ENCODE peak calls at places on chromosome 14, in seven cellular contexts. One of them, this sample, is unnamed.

GRCh38 chr14:68451676-68452387 is 341.0 kb downstream of the ZFP36L1 start:
- DNase-seq in mesendoderm: no peak
- DNase-seq in hepatocyte: no peak
- DNase-seq in neural progenitor cell: no peak
- DNase-seq in SK-N-SH: no peak
- DNase-seq in gastrocnemius medialis: peak; percentile 34
- DNase-seq in lung: no peak
- DNase-seq in this sample: no peak

GRCh38 chr14:54002653-54003052 is 46.0 kb upstream of the BMP4 start:
- DNase-seq in mesendoderm: no peak
- DNase-seq in hepatocyte: peak; percentile 14
- DNase-seq in neural progenitor cell: no peak
- DNase-seq in SK-N-SH: no peak
- DNase-seq in gastrocnemius medialis: no peak
- DNase-seq in lung: no peak
- DNase-seq in this sample: no peak

GRCh38 chr14:21924479-21924878 is 250.9 kb upstream of the OR4E1 start:
- DNase-seq in mesendoderm: peak; percentile 50
- DNase-seq in hepatocyte: no peak
- DNase-seq in neural progenitor cell: peak; percentile 10
- DNase-seq in SK-N-SH: no peak
- DNase-seq in gastrocnemius medialis: no peak
- DNase-seq in lung: no peak
- DNase-seq in this sample: no peak

GRCh38 chr14:20494935-20495766 is 10.2 kb upstream of the RNASE10 start:
- DNase-seq in mesendoderm: peak; percentile 82
- DNase-seq in hepatocyte: no peak
- DNase-seq in neural progenitor cell: no peak
- DNase-seq in SK-N-SH: no peak
- DNase-seq in gastrocnemius medialis: no peak
- DNase-seq in lung: no peak
- DNase-seq in this sample: no peak

GRCh38 chr14:72613975-72614319 is 280.0 kb downstream of the DPF3 start:
- DNase-seq in mesendoderm: no peak
- DNase-seq in hepatocyte: no peak
- DNase-seq in neural progenitor cell: no peak
- DNase-seq in SK-N-SH: no peak
- DNase-seq in gastrocnemius medialis: no peak
- DNase-seq in lung: no peak
- DNase-seq in this sample: peak; percentile 20

GRCh38 chr14:60649815-60650381 is 621 bp upstream of the SIX1 start:
- DNase-seq in mesendoderm: peak; percentile 57
- DNase-seq in hepatocyte: peak; percentile 15
- DNase-seq in neural progenitor cell: peak; percentile 52
- DNase-seq in SK-N-SH: no peak
- DNase-seq in gastrocnemius medialis: peak; percentile 51
- DNase-seq in lung: no peak
- DNase-seq in this sample: no peak

GRCh38 chr14:28121512-28122297 is 644.9 kb upstream of the FOXG1 start:
- DNase-seq in mesendoderm: peak; percentile 75
- DNase-seq in hepatocyte: no peak
- DNase-seq in neural progenitor cell: peak; percentile 50
- DNase-seq in SK-N-SH: no peak
- DNase-seq in gastrocnemius medialis: no peak
- DNase-seq in lung: no peak
- DNase-seq in this sample: no peak

GRCh38 chr14:31858868-31859267 is 218.2 kb upstream of the ARHGAP5 start:
- DNase-seq in mesendoderm: no peak
- DNase-seq in hepatocyte: no peak
- DNase-seq in neural progenitor cell: no peak
- DNase-seq in SK-N-SH: no peak
- DNase-seq in gastrocnemius medialis: no peak
- DNase-seq in lung: no peak
- DNase-seq in this sample: no peak

GRCh38 chr14:81472096-81472800 is 61.4 kb downstream of the SEL1L start:
- DNase-seq in mesendoderm: no peak
- DNase-seq in hepatocyte: no peak
- DNase-seq in neural progenitor cell: no peak
- DNase-seq in SK-N-SH: no peak
- DNase-seq in gastrocnemius medialis: no peak
- DNase-seq in lung: no peak
- DNase-seq in this sample: no peak

GRCh38 chr14:61160798-61161197 is 120.3 kb downstream of the TMEM30B start:
- DNase-seq in mesendoderm: no peak
- DNase-seq in hepatocyte: no peak
- DNase-seq in neural progenitor cell: no peak
- DNase-seq in SK-N-SH: no peak
- DNase-seq in gastrocnemius medialis: no peak
- DNase-seq in lung: no peak
- DNase-seq in this sample: no peak

GRCh38 chr14:52061890-52062289 is 7.0 kb downstream of the NID2 start:
- DNase-seq in mesendoderm: no peak
- DNase-seq in hepatocyte: no peak
- DNase-seq in neural progenitor cell: no peak
- DNase-seq in SK-N-SH: no peak
- DNase-seq in gastrocnemius medialis: no peak
- DNase-seq in lung: no peak
- DNase-seq in this sample: no peak

GRCh38 chr14:78997811-78998210 is 827.6 kb downstream of the NRXN3 start:
- DNase-seq in mesendoderm: no peak
- DNase-seq in hepatocyte: peak; percentile 72
- DNase-seq in neural progenitor cell: no peak
- DNase-seq in SK-N-SH: peak; percentile 4
- DNase-seq in gastrocnemius medialis: no peak
- DNase-seq in lung: no peak
- DNase-seq in this sample: no peak

GRCh38 chr14:77645520-77646230 is 29.2 kb upstream of the SPTLC2 start:
- DNase-seq in mesendoderm: no peak
- DNase-seq in hepatocyte: no peak
- DNase-seq in neural progenitor cell: no peak
- DNase-seq in SK-N-SH: no peak
- DNase-seq in gastrocnemius medialis: no peak
- DNase-seq in lung: no peak
- DNase-seq in this sample: no peak

GRCh38 chr14:32233292-32233691 is 30.2 kb upstream of the RNU6-8 start:
- DNase-seq in mesendoderm: no peak
- DNase-seq in hepatocyte: no peak
- DNase-seq in neural progenitor cell: no peak
- DNase-seq in SK-N-SH: no peak
- DNase-seq in gastrocnemius medialis: no peak
- DNase-seq in lung: no peak
- DNase-seq in this sample: no peak

GRCh38 chr14:19906665-19907064 is 13.7 kb upstream of the OR4K5 start:
- DNase-seq in mesendoderm: no peak
- DNase-seq in hepatocyte: no peak
- DNase-seq in neural progenitor cell: no peak
- DNase-seq in SK-N-SH: no peak
- DNase-seq in gastrocnemius medialis: no peak
- DNase-seq in lung: no peak
- DNase-seq in this sample: no peak

GRCh38 chr14:21326972-21327371 is 47.1 kb downstream of the RPGRIP1 start:
- DNase-seq in mesendoderm: no peak
- DNase-seq in hepatocyte: no peak
- DNase-seq in neural progenitor cell: no peak
- DNase-seq in SK-N-SH: no peak
- DNase-seq in gastrocnemius medialis: no peak
- DNase-seq in lung: no peak
- DNase-seq in this sample: no peak

GRCh38 chr14:51394391-51394790 is 154.3 kb downstream of the TMX1 start:
- DNase-seq in mesendoderm: no peak
- DNase-seq in hepatocyte: no peak
- DNase-seq in neural progenitor cell: no peak
- DNase-seq in SK-N-SH: no peak
- DNase-seq in gastrocnemius medialis: no peak
- DNase-seq in lung: no peak
- DNase-seq in this sample: no peak

DNA sequence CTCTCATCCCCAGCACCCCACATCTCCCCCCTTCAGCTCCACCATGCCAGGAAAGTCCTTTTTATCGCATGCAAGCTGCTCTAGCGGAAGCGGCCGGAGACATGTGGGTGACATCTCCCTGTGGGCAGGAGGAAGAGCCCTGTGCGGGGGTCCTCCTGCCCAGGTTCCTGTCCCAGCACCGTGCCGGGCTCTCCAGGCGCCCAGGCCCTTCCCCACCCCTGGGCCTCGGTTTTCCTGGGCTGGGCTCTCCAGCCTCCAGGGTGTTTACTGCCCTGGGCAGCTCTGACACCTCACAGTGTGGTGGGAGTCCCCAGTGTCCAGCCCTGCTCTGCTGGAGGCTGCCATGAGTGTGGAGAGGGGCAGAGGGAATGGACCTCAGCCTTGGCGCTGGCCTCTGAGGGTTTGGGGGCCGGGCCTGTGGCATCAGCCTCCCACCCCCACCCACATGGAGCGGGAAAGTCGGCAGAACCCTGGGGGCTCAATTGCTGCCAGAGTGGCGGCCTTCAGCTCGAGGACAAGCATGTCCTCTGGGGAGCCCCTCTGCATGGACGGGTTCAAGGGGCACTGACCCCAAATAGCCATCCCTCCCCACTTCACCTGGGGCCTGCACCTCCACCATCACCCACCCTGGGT is 16.9 kb downstream of the ASPG start:
- DNase-seq in mesendoderm: no peak
- DNase-seq in hepatocyte: no peak
- DNase-seq in neural progenitor cell: no peak
- DNase-seq in SK-N-SH: no peak
- DNase-seq in gastrocnemius medialis: no peak
- DNase-seq in lung: no peak
- DNase-seq in this sample: no peak
- H3K4me1 ChIP-seq in mesendoderm: no peaks in the 10 kb centered on the region
- H3K4me1 ChIP-seq in hepatocyte: peaks cover 3% of the 10 kb centered on the region
- H3K4me1 ChIP-seq in neural progenitor cell: no peaks in the 10 kb centered on the region
- H3K4me1 ChIP-seq in SK-N-SH: peaks cover 14% of the 10 kb centered on the region
- H3K4me1 ChIP-seq in gastrocnemius medialis: no peaks in the 10 kb centered on the region
- H3K4me1 ChIP-seq in lung: peaks cover 12% of the 10 kb centered on the region
- H3K4me1 ChIP-seq in this sample: no peaks in the 10 kb centered on the region

GRCh38 chr14:93691042-93691780 is 97.1 kb downstream of the PRIMA1 start:
- DNase-seq in mesendoderm: peak; percentile 65
- DNase-seq in hepatocyte: no peak
- DNase-seq in neural progenitor cell: no peak
- DNase-seq in SK-N-SH: no peak
- DNase-seq in gastrocnemius medialis: no peak
- DNase-seq in lung: no peak
- DNase-seq in this sample: no peak

GRCh38 chr14:93686313-93686712 is 102.0 kb downstream of the PRIMA1 start:
- DNase-seq in mesendoderm: no peak
- DNase-seq in hepatocyte: no peak
- DNase-seq in neural progenitor cell: no peak
- DNase-seq in SK-N-SH: no peak
- DNase-seq in gastrocnemius medialis: no peak
- DNase-seq in lung: no peak
- DNase-seq in this sample: no peak

GRCh38 chr14:93688239-93688666 is 100.0 kb downstream of the PRIMA1 start:
- DNase-seq in mesendoderm: peak; percentile 96
- DNase-seq in hepatocyte: no peak
- DNase-seq in neural progenitor cell: peak; percentile 94
- DNase-seq in SK-N-SH: no peak
- DNase-seq in gastrocnemius medialis: no peak
- DNase-seq in lung: no peak
- DNase-seq in this sample: no peak

GRCh38 chr14:93685121-93685520 is 103.2 kb downstream of the PRIMA1 start:
- DNase-seq in mesendoderm: no peak
- DNase-seq in hepatocyte: no peak
- DNase-seq in neural progenitor cell: no peak
- DNase-seq in SK-N-SH: no peak
- DNase-seq in gastrocnemius medialis: no peak
- DNase-seq in lung: no peak
- DNase-seq in this sample: no peak

GRCh38 chr14:93688794-93689193 is 99.5 kb downstream of the PRIMA1 start:
- DNase-seq in mesendoderm: no peak
- DNase-seq in hepatocyte: no peak
- DNase-seq in neural progenitor cell: no peak
- DNase-seq in SK-N-SH: no peak
- DNase-seq in gastrocnemius medialis: no peak
- DNase-seq in lung: no peak
- DNase-seq in this sample: no peak
- H3K4me3 ChIP-seq in mesendoderm: no peak overlapping the region
- H3K4me3 ChIP-seq in hepatocyte: no peak overlapping the region
- H3K4me3 ChIP-seq in neural progenitor cell: peak overlapping the region; percentile 15
- H3K4me3 ChIP-seq in SK-N-SH: no peak overlapping the region
- H3K4me3 ChIP-seq in gastrocnemius medialis: no peak overlapping the region
- H3K4me3 ChIP-seq in lung: no peak overlapping the region
- H3K4me3 ChIP-seq in this sample: no peak overlapping the region

GRCh38 chr14:23035303-23036164 is 834 bp upstream of the PSMB5 start:
- DNase-seq in mesendoderm: no peak
- DNase-seq in hepatocyte: no peak
- DNase-seq in neural progenitor cell: no peak
- DNase-seq in SK-N-SH: no peak
- DNase-seq in gastrocnemius medialis: no peak
- DNase-seq in lung: no peak
- DNase-seq in this sample: no peak

GRCh38 chr14:23028800-23029199 is 5.9 kb downstream of the PSMB5 start:
- DNase-seq in mesendoderm: no peak
- DNase-seq in hepatocyte: no peak
- DNase-seq in neural progenitor cell: no peak
- DNase-seq in SK-N-SH: no peak
- DNase-seq in gastrocnemius medialis: no peak
- DNase-seq in lung: no peak
- DNase-seq in this sample: no peak

GRCh38 chr14:23033801-23034497 is 751 bp downstream of the PSMB5 start:
- DNase-seq in mesendoderm: no peak
- DNase-seq in hepatocyte: no peak
- DNase-seq in neural progenitor cell: no peak
- DNase-seq in SK-N-SH: no peak
- DNase-seq in gastrocnemius medialis: no peak
- DNase-seq in lung: no peak
- DNase-seq in this sample: no peak

GRCh38 chr14:23034498-23035302 is at the start of gene PSMB5:
- DNase-seq in mesendoderm: peak; percentile 99
- DNase-seq in hepatocyte: peak; percentile 94
- DNase-seq in neural progenitor cell: peak; percentile 95
- DNase-seq in SK-N-SH: peak; percentile 90
- DNase-seq in gastrocnemius medialis: peak; percentile 89
- DNase-seq in lung: peak; percentile 91
- DNase-seq in this sample: peak; percentile 86

GRCh38 chr14:23030936-23031335 is 3.8 kb downstream of the PSMB5 start:
- DNase-seq in mesendoderm: no peak
- DNase-seq in hepatocyte: no peak
- DNase-seq in neural progenitor cell: no peak
- DNase-seq in SK-N-SH: no peak
- DNase-seq in gastrocnemius medialis: no peak
- DNase-seq in lung: no peak
- DNase-seq in this sample: no peak
- H3K36me3 ChIP-seq in mesendoderm: peaks cover 11% of the 10 kb centered on the region
- H3K36me3 ChIP-seq in hepatocyte: no peaks in the 10 kb centered on the region
- H3K36me3 ChIP-seq in neural progenitor cell: peaks cover 5% of the 10 kb centered on the region
- H3K36me3 ChIP-seq in SK-N-SH: peaks cover 29% of the 10 kb centered on the region
- H3K36me3 ChIP-seq in gastrocnemius medialis: peaks cover 4% of the 10 kb centered on the region
- H3K36me3 ChIP-seq in lung: peaks cover 5% of the 10 kb centered on the region
- H3K36me3 ChIP-seq in this sample: peaks cover 69% of the 10 kb centered on the region

DNA sequence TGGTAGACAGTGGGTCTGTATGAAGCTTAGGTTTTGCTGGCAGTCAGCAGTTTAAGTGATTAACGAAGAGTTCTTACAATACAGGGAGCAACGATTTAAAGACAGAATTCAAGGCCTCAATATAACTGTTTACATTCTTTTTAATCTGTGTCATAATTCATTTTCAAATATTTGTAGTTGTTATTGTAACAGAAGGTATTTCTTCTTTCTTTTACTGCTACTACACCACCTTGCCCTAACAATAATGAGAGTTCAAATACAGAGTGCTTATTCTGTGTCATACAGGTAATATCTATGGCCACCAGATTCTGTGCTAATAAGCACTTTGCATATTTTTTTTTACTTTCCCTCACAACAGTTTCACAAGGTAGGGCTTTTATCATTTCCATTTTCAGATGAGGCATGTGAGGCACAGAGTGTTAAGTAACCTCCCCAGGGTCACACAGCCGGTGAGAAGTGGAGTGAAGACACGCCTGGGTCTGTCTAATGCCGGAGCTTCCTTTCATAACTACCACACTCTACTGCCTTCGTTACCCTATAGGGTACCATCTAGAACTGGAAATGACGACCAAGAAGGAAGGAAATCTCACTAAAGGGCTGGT is 81.9 kb downstream of the PELI2 start:
- DNase-seq in mesendoderm: no peak
- DNase-seq in hepatocyte: no peak
- DNase-seq in neural progenitor cell: no peak
- DNase-seq in SK-N-SH: no peak
- DNase-seq in gastrocnemius medialis: no peak
- DNase-seq in lung: no peak
- DNase-seq in this sample: no peak
- H3K4me1 ChIP-seq in mesendoderm: no peaks in the 10 kb centered on the region
- H3K4me1 ChIP-seq in hepatocyte: peaks cover 15% of the 10 kb centered on the region
- H3K4me1 ChIP-seq in neural progenitor cell: peaks cover 33% of the 10 kb centered on the region
- H3K4me1 ChIP-seq in SK-N-SH: no peaks in the 10 kb centered on the region
- H3K4me1 ChIP-seq in gastrocnemius medialis: peaks cover 14% of the 10 kb centered on the region
- H3K4me1 ChIP-seq in lung: peaks cover 9% of the 10 kb centered on the region
- H3K4me1 ChIP-seq in this sample: peaks cover 38% of the 10 kb centered on the region